ENCODE peak calls at places on chromosomes 1 and 21, in five cellular contexts. One of them, this sample, is unnamed.

GRCh38 chr21:29176721-29177120 is 46.3 kb downstream of the MAP3K7CL start:
- DNase-seq in stimulated activated CD8-positive, alpha-beta memory T cell treated with anti-CD3 and anti-CD28 coated beads, Interleukin-15, amount 100 ng/mL, for 1 hour: no peak
- DNase-seq in C1 segment of cervical spinal cord: no peak
- DNase-seq in stomach: no peak
- DNase-seq in fibroblast of pulmonary artery: no peak
- DNase-seq in this sample: no peak

GRCh38 chr1:147625274-147625986 is 44.9 kb downstream of the ACP6 start:
- DNase-seq in C1 segment of cervical spinal cord: no peak
- DNase-seq in stimulated activated CD8-positive, alpha-beta memory T cell treated with anti-CD3 and anti-CD28 coated beads, Interleukin-15, amount 100 ng/mL, for 1 hour: no peak
- DNase-seq in stomach: no peak
- DNase-seq in fibroblast of pulmonary artery: no peak
- DNase-seq in this sample: no peak

GRCh38 chr1:103582493-103582892 is 11.1 kb downstream of the AMY2B start:
- DNase-seq in fibroblast of pulmonary artery: no peak
- DNase-seq in stimulated activated CD8-positive, alpha-beta memory T cell treated with anti-CD3 and anti-CD28 coated beads, Interleukin-15, amount 100 ng/mL, for 1 hour: no peak
- DNase-seq in C1 segment of cervical spinal cord: no peak
- DNase-seq in stomach: no peak
- DNase-seq in this sample: no peak

GRCh38 chr1:167473761-167474160 is 44.6 kb downstream of the CD247 start:
- DNase-seq in C1 segment of cervical spinal cord: no peak
- DNase-seq in fibroblast of pulmonary artery: no peak
- DNase-seq in stimulated activated CD8-positive, alpha-beta memory T cell treated with anti-CD3 and anti-CD28 coated beads, Interleukin-15, amount 100 ng/mL, for 1 hour: no peak
- DNase-seq in stomach: no peak
- DNase-seq in this sample: no peak

GRCh38 chr1:160471253-160471652 is 51.8 kb downstream of the SLAMF6 start:
- DNase-seq in stomach: no peak
- DNase-seq in C1 segment of cervical spinal cord: no peak
- DNase-seq in fibroblast of pulmonary artery: no peak
- DNase-seq in stimulated activated CD8-positive, alpha-beta memory T cell treated with anti-CD3 and anti-CD28 coated beads, Interleukin-15, amount 100 ng/mL, for 1 hour: no peak
- DNase-seq in this sample: no peak

GRCh38 chr1:179447489-179447888 is 81.7 kb downstream of the AXDND1 start:
- DNase-seq in fibroblast of pulmonary artery: peak; percentile 8
- DNase-seq in stimulated activated CD8-positive, alpha-beta memory T cell treated with anti-CD3 and anti-CD28 coated beads, Interleukin-15, amount 100 ng/mL, for 1 hour: no peak
- DNase-seq in stomach: no peak
- DNase-seq in C1 segment of cervical spinal cord: no peak
- DNase-seq in this sample: no peak

GRCh38 chr1:204285438-204286322 is 71.9 kb upstream of the GOLT1A start:
- DNase-seq in stomach: no peak
- DNase-seq in stimulated activated CD8-positive, alpha-beta memory T cell treated with anti-CD3 and anti-CD28 coated beads, Interleukin-15, amount 100 ng/mL, for 1 hour: no peak
- DNase-seq in fibroblast of pulmonary artery: no peak
- DNase-seq in C1 segment of cervical spinal cord: no peak
- DNase-seq in this sample: no peak

GRCh38 chr1:114427612-114428011 is 83.4 kb downstream of the TRIM33 start:
- DNase-seq in C1 segment of cervical spinal cord: no peak
- DNase-seq in fibroblast of pulmonary artery: no peak
- DNase-seq in stomach: no peak
- DNase-seq in stimulated activated CD8-positive, alpha-beta memory T cell treated with anti-CD3 and anti-CD28 coated beads, Interleukin-15, amount 100 ng/mL, for 1 hour: no peak
- DNase-seq in this sample: no peak

GRCh38 chr21:41407541-41408460 is 18.2 kb upstream of the MX1 start:
- DNase-seq in stimulated activated CD8-positive, alpha-beta memory T cell treated with anti-CD3 and anti-CD28 coated beads, Interleukin-15, amount 100 ng/mL, for 1 hour: no peak
- DNase-seq in C1 segment of cervical spinal cord: no peak
- DNase-seq in stomach: no peak
- DNase-seq in fibroblast of pulmonary artery: no peak
- DNase-seq in this sample: no peak

GRCh38 chr1:47004004-47004403 is 19.5 kb upstream of the CYP4X1 start:
- DNase-seq in stimulated activated CD8-positive, alpha-beta memory T cell treated with anti-CD3 and anti-CD28 coated beads, Interleukin-15, amount 100 ng/mL, for 1 hour: no peak
- DNase-seq in C1 segment of cervical spinal cord: no peak
- DNase-seq in stomach: no peak
- DNase-seq in fibroblast of pulmonary artery: no peak
- DNase-seq in this sample: no peak

GRCh38 chr1:244869364-244869827 is 5.1 kb upstream of the HNRNPU start:
- DNase-seq in stimulated activated CD8-positive, alpha-beta memory T cell treated with anti-CD3 and anti-CD28 coated beads, Interleukin-15, amount 100 ng/mL, for 1 hour: no peak
- DNase-seq in stomach: no peak
- DNase-seq in C1 segment of cervical spinal cord: no peak
- DNase-seq in fibroblast of pulmonary artery: no peak
- DNase-seq in this sample: no peak

GRCh38 chr1:8373547-8374270 is 55.8 kb downstream of the SLC45A1 start:
- DNase-seq in C1 segment of cervical spinal cord: peak; percentile 22
- DNase-seq in stomach: peak; percentile 71
- DNase-seq in fibroblast of pulmonary artery: peak; percentile 84
- DNase-seq in stimulated activated CD8-positive, alpha-beta memory T cell treated with anti-CD3 and anti-CD28 coated beads, Interleukin-15, amount 100 ng/mL, for 1 hour: no peak
- DNase-seq in this sample: peak; percentile 74

GRCh38 chr1:17672226-17672625 is 82.9 kb upstream of the ACTL8 start:
- DNase-seq in stimulated activated CD8-positive, alpha-beta memory T cell treated with anti-CD3 and anti-CD28 coated beads, Interleukin-15, amount 100 ng/mL, for 1 hour: no peak
- DNase-seq in C1 segment of cervical spinal cord: no peak
- DNase-seq in fibroblast of pulmonary artery: no peak
- DNase-seq in stomach: no peak
- DNase-seq in this sample: no peak

GRCh38 chr1:11550664-11551283 is 71.8 kb downstream of the DISP3 start:
- DNase-seq in C1 segment of cervical spinal cord: no peak
- DNase-seq in stimulated activated CD8-positive, alpha-beta memory T cell treated with anti-CD3 and anti-CD28 coated beads, Interleukin-15, amount 100 ng/mL, for 1 hour: no peak
- DNase-seq in stomach: peak; percentile 35
- DNase-seq in fibroblast of pulmonary artery: peak; percentile 87
- DNase-seq in this sample: peak; percentile 75

GRCh38 chr1:98102369-98103030 is 181.7 kb upstream of the DPYD start:
- DNase-seq in C1 segment of cervical spinal cord: no peak
- DNase-seq in stimulated activated CD8-positive, alpha-beta memory T cell treated with anti-CD3 and anti-CD28 coated beads, Interleukin-15, amount 100 ng/mL, for 1 hour: no peak
- DNase-seq in stomach: no peak
- DNase-seq in fibroblast of pulmonary artery: peak; percentile 67
- DNase-seq in this sample: no peak

GRCh38 chr21:18893411-18893810 is 489.8 kb upstream of the TMPRSS15 start:
- DNase-seq in C1 segment of cervical spinal cord: no peak
- DNase-seq in stomach: no peak
- DNase-seq in stimulated activated CD8-positive, alpha-beta memory T cell treated with anti-CD3 and anti-CD28 coated beads, Interleukin-15, amount 100 ng/mL, for 1 hour: no peak
- DNase-seq in fibroblast of pulmonary artery: no peak
- DNase-seq in this sample: no peak

GRCh38 chr21:26933448-26933847 is 33.4 kb downstream of the ADAMTS5 start:
- DNase-seq in stimulated activated CD8-positive, alpha-beta memory T cell treated with anti-CD3 and anti-CD28 coated beads, Interleukin-15, amount 100 ng/mL, for 1 hour: no peak
- DNase-seq in stomach: no peak
- DNase-seq in fibroblast of pulmonary artery: peak; percentile 4
- DNase-seq in C1 segment of cervical spinal cord: no peak
- DNase-seq in this sample: no peak

GRCh38 chr1:113934006-113934405 is 4.9 kb downstream of the HIPK1 start:
- DNase-seq in C1 segment of cervical spinal cord: no peak
- DNase-seq in stimulated activated CD8-positive, alpha-beta memory T cell treated with anti-CD3 and anti-CD28 coated beads, Interleukin-15, amount 100 ng/mL, for 1 hour: no peak
- DNase-seq in fibroblast of pulmonary artery: no peak
- DNase-seq in stomach: no peak
- DNase-seq in this sample: no peak

GRCh38 chr1:227449051-227449450 is 114.3 kb upstream of the ZNF678 start:
- DNase-seq in C1 segment of cervical spinal cord: no peak
- DNase-seq in fibroblast of pulmonary artery: no peak
- DNase-seq in stomach: no peak
- DNase-seq in stimulated activated CD8-positive, alpha-beta memory T cell treated with anti-CD3 and anti-CD28 coated beads, Interleukin-15, amount 100 ng/mL, for 1 hour: no peak
- DNase-seq in this sample: no peak

GRCh38 chr1:45566722-45567121 is 16.1 kb downstream of the AKR1A1 start:
- DNase-seq in stomach: no peak
- DNase-seq in stimulated activated CD8-positive, alpha-beta memory T cell treated with anti-CD3 and anti-CD28 coated beads, Interleukin-15, amount 100 ng/mL, for 1 hour: no peak
- DNase-seq in C1 segment of cervical spinal cord: no peak
- DNase-seq in fibroblast of pulmonary artery: peak; percentile 29
- DNase-seq in this sample: no peak

GRCh38 chr21:45255381-45256020 is 32.2 kb downstream of the POFUT2 start:
- DNase-seq in fibroblast of pulmonary artery: no peak
- DNase-seq in stimulated activated CD8-positive, alpha-beta memory T cell treated with anti-CD3 and anti-CD28 coated beads, Interleukin-15, amount 100 ng/mL, for 1 hour: no peak
- DNase-seq in C1 segment of cervical spinal cord: no peak
- DNase-seq in stomach: no peak
- DNase-seq in this sample: no peak

GRCh38 chr1:21251773-21252471 is 38.3 kb downstream of the ECE1 start:
- DNase-seq in stomach: peak; percentile 80
- DNase-seq in fibroblast of pulmonary artery: peak; percentile 94
- DNase-seq in stimulated activated CD8-positive, alpha-beta memory T cell treated with anti-CD3 and anti-CD28 coated beads, Interleukin-15, amount 100 ng/mL, for 1 hour: no peak
- DNase-seq in C1 segment of cervical spinal cord: no peak
- DNase-seq in this sample: peak; percentile 84

GRCh38 chr1:180230791-180231505 is 884 bp downstream of the LHX4 start:
- DNase-seq in stimulated activated CD8-positive, alpha-beta memory T cell treated with anti-CD3 and anti-CD28 coated beads, Interleukin-15, amount 100 ng/mL, for 1 hour: no peak
- DNase-seq in stomach: no peak
- DNase-seq in fibroblast of pulmonary artery: peak; percentile 67
- DNase-seq in C1 segment of cervical spinal cord: no peak
- DNase-seq in this sample: no peak

GRCh38 chr1:3697810-3698209 is 45.5 kb downstream of the TP73 start:
- DNase-seq in stomach: no peak
- DNase-seq in fibroblast of pulmonary artery: no peak
- DNase-seq in C1 segment of cervical spinal cord: no peak
- DNase-seq in stimulated activated CD8-positive, alpha-beta memory T cell treated with anti-CD3 and anti-CD28 coated beads, Interleukin-15, amount 100 ng/mL, for 1 hour: no peak
- DNase-seq in this sample: no peak

GRCh38 chr1:169105434-169106094 is 926 bp upstream of the ATP1B1 start:
- DNase-seq in fibroblast of pulmonary artery: no peak
- DNase-seq in C1 segment of cervical spinal cord: no peak
- DNase-seq in stomach: peak; percentile 96
- DNase-seq in stimulated activated CD8-positive, alpha-beta memory T cell treated with anti-CD3 and anti-CD28 coated beads, Interleukin-15, amount 100 ng/mL, for 1 hour: no peak
- DNase-seq in this sample: peak; percentile 91

GRCh38 chr1:21579788-21580187 is 70.6 kb downstream of the ALPL start:
- DNase-seq in stomach: no peak
- DNase-seq in C1 segment of cervical spinal cord: no peak
- DNase-seq in fibroblast of pulmonary artery: no peak
- DNase-seq in stimulated activated CD8-positive, alpha-beta memory T cell treated with anti-CD3 and anti-CD28 coated beads, Interleukin-15, amount 100 ng/mL, for 1 hour: no peak
- DNase-seq in this sample: no peak

GRCh38 chr1:61851849-61852692 is 109.8 kb downstream of the PATJ start:
- DNase-seq in stomach: no peak
- DNase-seq in C1 segment of cervical spinal cord: no peak
- DNase-seq in fibroblast of pulmonary artery: peak; percentile 90
- DNase-seq in stimulated activated CD8-positive, alpha-beta memory T cell treated with anti-CD3 and anti-CD28 coated beads, Interleukin-15, amount 100 ng/mL, for 1 hour: no peak
- DNase-seq in this sample: no peak

GRCh38 chr1:216183427-216183826 is 239.8 kb downstream of the USH2A start:
- DNase-seq in fibroblast of pulmonary artery: no peak
- DNase-seq in stomach: no peak
- DNase-seq in stimulated activated CD8-positive, alpha-beta memory T cell treated with anti-CD3 and anti-CD28 coated beads, Interleukin-15, amount 100 ng/mL, for 1 hour: no peak
- DNase-seq in C1 segment of cervical spinal cord: no peak
- DNase-seq in this sample: no peak

GRCh38 chr1:30446508-30446907 is 276.9 kb downstream of the MATN1 start:
- DNase-seq in stimulated activated CD8-positive, alpha-beta memory T cell treated with anti-CD3 and anti-CD28 coated beads, Interleukin-15, amount 100 ng/mL, for 1 hour: no peak
- DNase-seq in fibroblast of pulmonary artery: no peak
- DNase-seq in C1 segment of cervical spinal cord: no peak
- DNase-seq in stomach: no peak
- DNase-seq in this sample: no peak

GRCh38 chr1:22790232-22791008 is 79.8 kb downstream of the EPHB2 start:
- DNase-seq in fibroblast of pulmonary artery: no peak
- DNase-seq in stimulated activated CD8-positive, alpha-beta memory T cell treated with anti-CD3 and anti-CD28 coated beads, Interleukin-15, amount 100 ng/mL, for 1 hour: no peak
- DNase-seq in C1 segment of cervical spinal cord: no peak
- DNase-seq in stomach: no peak
- DNase-seq in this sample: no peak

GRCh38 chr1:3015744-3016143 is 5.5 kb upstream of the ACTRT2 start:
- DNase-seq in C1 segment of cervical spinal cord: no peak
- DNase-seq in fibroblast of pulmonary artery: no peak
- DNase-seq in stimulated activated CD8-positive, alpha-beta memory T cell treated with anti-CD3 and anti-CD28 coated beads, Interleukin-15, amount 100 ng/mL, for 1 hour: no peak
- DNase-seq in stomach: no peak
- DNase-seq in this sample: no peak

This sample was measured in mucosa of gallbladder.